ENCODE peak calls at places on chromosomes 6 and 20, in five cellular contexts. E, W, K, H and J are unnamed samples.
A peak's percentile ranks its signal among the peaks of the same experiment; 100 is the strongest.

GRCh38 chr6:132687306-132687705 is 26.5 kb downstream of the VNN1 start:
- DNase-seq in E (no peak), W (no peak), H (no peak), K (peak; percentile 6), J (no peak)

GRCh38 chr6:107470364-107470763 is 11.0 kb upstream of the PDSS2 start:
- DNase-seq in W (no peak), E (no peak), K (no peak), H (no peak), J (no peak)

GRCh38 chr6:15264902-15265761 is 19.3 kb downstream of the JARID2 start:
- DNase-seq in E (no peak), K (peak; percentile 61), H (no peak), W (peak; percentile 46), J (peak; percentile 51)

GRCh38 chr6:156794546-156794945 is 17.4 kb downstream of the ARID1B start:
- DNase-seq in E (no peak), W (no peak), K (no peak), H (no peak), J (no peak)

GRCh38 chr6:83853968-83854501 is 875 bp downstream of the RIPPLY2 start:
- DNase-seq in H (no peak), W (no peak), K (no peak), E (no peak), J (no peak)

GRCh38 chr6:45946352-45946751 is 69.3 kb downstream of the CLIC5 start:
- DNase-seq in W (peak; percentile 46), K (peak; percentile 81), E (no peak), H (peak; percentile 42), J (no peak)

GRCh38 chr6:158150701-158151100 is 17.4 kb downstream of the SERAC1 start:
- DNase-seq in H (no peak), K (peak; percentile 59), W (no peak), E (no peak), J (no peak)

GRCh38 chr6:157520986-157521664 is 140.1 kb downstream of the ZDHHC14 start:
- DNase-seq in H (no peak), K (no peak), W (no peak), E (no peak), J (peak; percentile 61)

GRCh38 chr6:131368077-131368911 is 204.7 kb upstream of the ARG1 start:
- DNase-seq in W (peak; percentile 24), E (peak; percentile 69), H (no peak), K (no peak), J (no peak)

GRCh38 chr20:30816182-30816645 is 441.2 kb upstream of the DEFB115 start:
- DNase-seq in H (no peak), K (no peak), W (peak; percentile 42), E (no peak), J (peak; percentile 56)

GRCh38 chr20:46009847-46010246 is 1.1 kb downstream of the MMP9 start:
- DNase-seq in E (no peak), K (no peak), W (no peak), H (no peak), J (peak; percentile 30)

GRCh38 chr6:114997813-114998292 is 655.0 kb upstream of the HS3ST5 start:
- DNase-seq in H (no peak), W (no peak), K (no peak), E (no peak), J (no peak)

GRCh38 chr20:37513764-37514359 is 7.2 kb upstream of the NNAT start:
- DNase-seq in E (no peak), H (no peak), W (no peak), K (no peak), J (no peak)

GRCh38 chr20:41261790-41262717 is 55.5 kb downstream of the ZHX3 start:
- DNase-seq in K (no peak), W (no peak), E (no peak), H (no peak), J (peak; percentile 14)

GRCh38 chr20:3551681-3552434 is 81.0 kb downstream of the ATRN start:
- DNase-seq in W (no peak), E (no peak), K (no peak), H (no peak), J (no peak)

GRCh38 chr6:18309046-18309445 is 44.7 kb upstream of the DEK start:
- DNase-seq in W (no peak), E (no peak), H (no peak), K (no peak), J (no peak)

GRCh38 chr6:17494919-17495318 is 101.5 kb downstream of the CAP2 start:
- DNase-seq in H (no peak), E (no peak), W (no peak), K (no peak), J (no peak)

GRCh38 chr6:168167431-168168315 is 88.7 kb upstream of the FRMD1 start:
- DNase-seq in W (no peak), K (no peak), E (no peak), H (no peak), J (no peak)

GRCh38 chr20:25072226-25072811 is 9.6 kb downstream of the VSX1 start:
- DNase-seq in W (no peak), E (no peak), H (no peak), K (no peak), J (no peak)

GRCh38 chr20:48813930-48814546 is 13.8 kb downstream of the PREX1 start:
- DNase-seq in E (no peak), H (no peak), W (no peak), K (peak; percentile 72), J (no peak)
- H3K4me1 ChIP-seq in E (no peaks in the 10 kb centered on the region), H (no peaks in the 10 kb centered on the region), W (no peaks in the 10 kb centered on the region), K (peaks cover 16% of the 10 kb centered on the region), J (no peaks in the 10 kb centered on the region)

GRCh38 chr20:48393721-48394120 is 434.1 kb downstream of the PREX1 start:
- DNase-seq in H (no peak), W (no peak), K (no peak), E (no peak), J (no peak)
- H3K4me1 ChIP-seq in H (peaks cover 6% of the 10 kb centered on the region), W (no peaks in the 10 kb centered on the region), K (no peaks in the 10 kb centered on the region), E (no peaks in the 10 kb centered on the region), J (no peaks in the 10 kb centered on the region)

DNA sequence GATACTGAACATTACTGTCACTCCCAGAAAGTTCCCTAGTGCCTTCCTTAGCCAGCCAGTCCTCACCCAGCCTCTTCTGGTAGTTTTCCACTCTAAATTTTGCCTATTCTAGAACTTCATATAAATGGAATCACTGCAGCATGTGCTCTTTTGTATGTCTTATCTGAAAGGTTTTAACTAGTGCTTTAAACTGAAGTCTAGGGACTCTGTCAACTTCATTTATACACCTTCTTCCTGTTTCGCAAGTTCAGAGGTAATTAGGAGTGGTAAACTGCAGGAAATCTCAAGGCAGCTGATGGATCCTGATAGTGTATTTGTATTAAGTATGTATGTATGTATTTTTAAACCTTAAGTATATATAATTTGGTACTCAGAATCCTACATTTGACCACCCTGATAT is 94.3 kb downstream of the TCP11 start:
- DNase-seq in E (no peak), K (no peak), W (no peak), H (no peak), J (no peak)
- H3K4me1 ChIP-seq in E (peaks cover 29% of the 10 kb centered on the region), K (peaks cover 62% of the 10 kb centered on the region), W (peaks cover 79% of the 10 kb centered on the region), H (peaks cover 27% of the 10 kb centered on the region), J (no peaks in the 10 kb centered on the region)

DNA sequence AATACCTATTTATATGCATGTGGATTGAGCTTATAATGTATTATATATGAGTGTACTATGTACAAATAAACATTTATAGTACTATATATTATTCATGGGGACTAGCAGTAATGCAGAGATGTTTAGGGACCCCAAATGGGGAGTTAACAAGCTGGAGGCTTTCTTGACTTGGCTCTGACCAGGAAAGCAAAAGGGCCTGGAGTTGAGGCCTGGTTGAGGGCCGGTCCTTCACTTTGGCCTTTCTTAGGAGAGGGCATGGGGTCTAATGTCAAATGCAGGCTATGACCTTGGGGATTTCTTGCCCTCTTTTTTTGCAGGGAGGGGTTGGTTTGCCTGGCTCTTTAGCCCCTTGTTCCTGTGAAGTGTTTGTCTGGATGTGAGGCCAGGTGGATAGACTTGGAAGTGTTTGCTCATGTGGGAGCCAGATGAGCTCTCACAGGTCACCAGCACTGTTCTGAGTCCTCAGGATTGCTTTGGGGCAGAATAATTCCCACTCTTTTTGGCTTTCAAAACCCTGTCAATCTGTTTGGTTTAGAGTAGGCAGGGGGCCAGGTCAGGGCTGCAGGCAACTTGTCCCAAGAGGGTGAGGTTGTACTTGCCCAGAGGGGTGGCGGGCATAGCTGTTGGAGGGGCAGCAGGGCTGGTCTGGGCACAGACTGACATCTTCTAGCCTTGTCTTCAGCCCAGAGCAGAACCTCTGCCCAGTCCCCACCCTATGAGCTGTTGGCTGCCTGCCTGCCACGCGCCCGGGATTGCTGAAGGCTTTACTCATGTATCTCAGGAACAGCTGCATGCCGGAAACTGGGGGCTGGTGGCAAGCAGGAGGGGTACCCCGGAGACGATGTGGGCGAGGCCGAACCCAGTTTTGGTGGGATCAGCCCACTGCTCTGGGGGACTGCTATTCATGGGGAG is 14.6 kb downstream of the TJAP1 start:
- DNase-seq in K (peak; percentile 22), E (no peak), W (peak; percentile 85), H (peak; percentile 79), J (no peak)
- H3K4me1 ChIP-seq in K (peaks cover 22% of the 10 kb centered on the region), E (no peaks in the 10 kb centered on the region), W (peaks cover 44% of the 10 kb centered on the region), H (peaks cover 24% of the 10 kb centered on the region), J (peaks cover 16% of the 10 kb centered on the region)

GRCh38 chr20:51534764-51535386 is 7.6 kb downstream of the NFATC2 start:
- DNase-seq in H (no peak), K (no peak), W (no peak), E (no peak), J (no peak)

GRCh38 chr20:51533291-51534172 is 9.0 kb downstream of the NFATC2 start:
- DNase-seq in E (no peak), W (no peak), K (peak; percentile 6), H (no peak), J (no peak)

GRCh38 chr20:51531712-51532456 is 10.6 kb downstream of the NFATC2 start:
- DNase-seq in W (no peak), H (no peak), E (no peak), K (no peak), J (no peak)

GRCh38 chr20:51531141-51531710 is 11.3 kb downstream of the NFATC2 start:
- DNase-seq in W (no peak), K (no peak), H (no peak), E (no peak), J (no peak)

DNA sequence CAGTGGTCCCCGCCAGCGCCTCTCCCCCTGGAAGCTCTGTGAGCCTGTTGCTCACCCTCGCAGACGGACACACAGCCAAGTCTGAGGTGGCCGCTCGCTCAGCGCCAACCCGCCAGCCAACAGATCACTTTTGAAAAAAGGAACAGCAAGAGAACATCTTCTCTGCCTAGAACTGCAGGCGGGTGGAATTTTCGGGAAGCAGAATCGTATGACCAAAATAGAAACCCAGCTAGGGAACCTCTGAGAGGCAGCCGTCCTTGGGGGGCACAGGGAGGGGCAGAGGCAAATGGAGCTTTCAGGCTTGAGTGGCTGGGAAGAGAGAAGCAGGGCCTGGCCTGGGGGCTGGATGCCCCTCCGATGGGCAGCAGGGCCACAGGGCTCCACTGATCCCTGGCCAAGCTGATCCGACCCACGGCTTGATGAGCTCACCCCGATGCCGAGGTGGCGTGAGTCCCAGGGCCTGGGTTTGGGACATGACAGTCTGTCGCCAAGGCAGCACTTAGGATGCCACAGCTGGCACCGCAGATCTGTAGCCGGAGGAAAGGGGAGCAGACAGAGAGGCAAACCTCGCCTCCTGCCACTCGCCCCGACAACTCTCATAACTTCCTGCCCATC is 9.8 kb downstream of the NFATC2 start:
- DNase-seq in K (no peak), E (no peak), W (peak; percentile 57), H (no peak), J (no peak)
- H3K4me1 ChIP-seq in K (peaks cover 8% of the 10 kb centered on the region), E (no peaks in the 10 kb centered on the region), W (peaks cover 19% of the 10 kb centered on the region), H (no peaks in the 10 kb centered on the region), J (peaks cover 27% of the 10 kb centered on the region)